ENCODE peak calls at places on chromosomes 5 and 9, in five cellular contexts. One of them, this sample, is unnamed.

GRCh38 chr9:123450096-123450495 is 94.1 kb downstream of the CRB2 start:
- DNase-seq in breast epithelium: no peak
- DNase-seq in K562: peak
- DNase-seq in HCT116: no peak
- DNase-seq in psoas muscle: no peak
- DNase-seq in this sample: no peak

GRCh38 chr9:130297371-130297770 is 31.8 kb downstream of the HMCN2 start:
- DNase-seq in breast epithelium: no peak
- DNase-seq in K562: no peak
- DNase-seq in HCT116: no peak
- DNase-seq in psoas muscle: peak
- DNase-seq in this sample: no peak

GRCh38 chr9:108684288-108685025 is 171.3 kb downstream of the ACTL7B start:
- DNase-seq in breast epithelium: no peak
- DNase-seq in K562: no peak
- DNase-seq in HCT116: no peak
- DNase-seq in psoas muscle: no peak
- DNase-seq in this sample: no peak

GRCh38 chr9:111118256-111118950 is 80.1 kb upstream of the LPAR1 start:
- DNase-seq in breast epithelium: no peak
- DNase-seq in K562: no peak
- DNase-seq in HCT116: no peak
- DNase-seq in psoas muscle: no peak
- DNase-seq in this sample: no peak

GRCh38 chr5:123033157-123033671 is 3.3 kb downstream of the PPIC start:
- DNase-seq in breast epithelium: no peak
- DNase-seq in K562: no peak
- DNase-seq in HCT116: no peak
- DNase-seq in psoas muscle: no peak
- DNase-seq in this sample: no peak

GRCh38 chr9:92122792-92123191 is 7.6 kb upstream of the SPTLC1 start:
- DNase-seq in breast epithelium: no peak
- DNase-seq in K562: no peak
- DNase-seq in HCT116: no peak
- DNase-seq in psoas muscle: no peak
- DNase-seq in this sample: no peak

GRCh38 chr9:8784813-8785212 is 985.2 kb upstream of the DMAC1 start:
- DNase-seq in breast epithelium: no peak
- DNase-seq in K562: no peak
- DNase-seq in HCT116: no peak
- DNase-seq in psoas muscle: no peak
- DNase-seq in this sample: no peak

GRCh38 chr5:39209924-39210323 is 9.4 kb downstream of the FYB1 start:
- DNase-seq in breast epithelium: no peak
- DNase-seq in K562: no peak
- DNase-seq in HCT116: no peak
- DNase-seq in psoas muscle: peak
- DNase-seq in this sample: no peak

GRCh38 chr5:112412370-112412769 is 6.7 kb downstream of the EPB41L4A start:
- DNase-seq in breast epithelium: no peak
- DNase-seq in K562: no peak
- DNase-seq in HCT116: no peak
- DNase-seq in psoas muscle: no peak
- DNase-seq in this sample: no peak

GRCh38 chr9:99162759-99163364 is 57.9 kb downstream of the TGFBR1 start:
- DNase-seq in breast epithelium: no peak
- DNase-seq in K562: no peak
- DNase-seq in HCT116: peak
- DNase-seq in psoas muscle: no peak
- DNase-seq in this sample: peak

GRCh38 chr5:140346348-140347221 is at the start of gene HBEGF:
- DNase-seq in breast epithelium: peak
- DNase-seq in K562: peak
- DNase-seq in HCT116: peak
- DNase-seq in psoas muscle: peak
- DNase-seq in this sample: no peak

GRCh38 chr5:29039994-29040393 is 2001.6 kb upstream of the CDH9 start:
- DNase-seq in breast epithelium: no peak
- DNase-seq in K562: no peak
- DNase-seq in HCT116: no peak
- DNase-seq in psoas muscle: no peak
- DNase-seq in this sample: no peak

GRCh38 chr5:29042152-29042551 is 2003.8 kb upstream of the CDH9 start:
- DNase-seq in breast epithelium: no peak
- DNase-seq in K562: no peak
- DNase-seq in HCT116: no peak
- DNase-seq in psoas muscle: no peak
- DNase-seq in this sample: no peak

GRCh38 chr5:29037716-29038115 is 1999.3 kb upstream of the CDH9 start:
- DNase-seq in breast epithelium: no peak
- DNase-seq in K562: no peak
- DNase-seq in HCT116: no peak
- DNase-seq in psoas muscle: no peak
- DNase-seq in this sample: no peak

GRCh38 chr5:29040404-29040803 is 2002.0 kb upstream of the CDH9 start:
- DNase-seq in breast epithelium: no peak
- DNase-seq in K562: no peak
- DNase-seq in HCT116: no peak
- DNase-seq in psoas muscle: no peak
- DNase-seq in this sample: no peak
- TF ChIP-seq CTCF in breast epithelium: no peak
- TF ChIP-seq CTCF in K562: no peak
- TF ChIP-seq CTCF in HCT116: no peak
- TF ChIP-seq CTCF in psoas muscle: no peak
- TF ChIP-seq CTCF in this sample: no peak

DNA sequence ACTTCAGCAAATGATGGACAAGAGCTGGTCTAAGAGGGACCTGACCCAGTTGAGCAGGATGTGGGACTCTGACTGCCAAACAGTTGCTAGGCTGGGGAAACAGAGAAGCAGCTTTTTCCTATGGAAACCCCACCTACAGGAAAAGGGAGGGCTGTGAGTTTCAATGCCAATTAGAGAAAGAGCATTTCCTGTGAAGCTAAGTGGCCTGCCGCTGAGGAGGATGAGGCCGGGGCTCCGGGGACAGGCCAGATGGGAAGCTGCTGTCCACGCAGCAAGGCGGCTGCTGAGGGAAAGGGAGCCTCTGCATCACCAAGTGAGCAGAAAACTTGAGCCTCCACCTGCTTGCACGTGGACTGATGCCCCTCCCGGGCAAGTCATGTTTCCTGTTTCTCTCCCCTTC is at the start of gene PCDH12:
- DNase-seq in breast epithelium: no peak
- DNase-seq in K562: no peak
- DNase-seq in HCT116: no peak
- DNase-seq in psoas muscle: peak
- DNase-seq in this sample: no peak
- H3K4me3 ChIP-seq in breast epithelium: no peak
- H3K4me3 ChIP-seq in K562: no peak
- H3K4me3 ChIP-seq in HCT116: no peak
- H3K4me3 ChIP-seq in psoas muscle: peak
- H3K4me3 ChIP-seq in this sample: no peak

DNA sequence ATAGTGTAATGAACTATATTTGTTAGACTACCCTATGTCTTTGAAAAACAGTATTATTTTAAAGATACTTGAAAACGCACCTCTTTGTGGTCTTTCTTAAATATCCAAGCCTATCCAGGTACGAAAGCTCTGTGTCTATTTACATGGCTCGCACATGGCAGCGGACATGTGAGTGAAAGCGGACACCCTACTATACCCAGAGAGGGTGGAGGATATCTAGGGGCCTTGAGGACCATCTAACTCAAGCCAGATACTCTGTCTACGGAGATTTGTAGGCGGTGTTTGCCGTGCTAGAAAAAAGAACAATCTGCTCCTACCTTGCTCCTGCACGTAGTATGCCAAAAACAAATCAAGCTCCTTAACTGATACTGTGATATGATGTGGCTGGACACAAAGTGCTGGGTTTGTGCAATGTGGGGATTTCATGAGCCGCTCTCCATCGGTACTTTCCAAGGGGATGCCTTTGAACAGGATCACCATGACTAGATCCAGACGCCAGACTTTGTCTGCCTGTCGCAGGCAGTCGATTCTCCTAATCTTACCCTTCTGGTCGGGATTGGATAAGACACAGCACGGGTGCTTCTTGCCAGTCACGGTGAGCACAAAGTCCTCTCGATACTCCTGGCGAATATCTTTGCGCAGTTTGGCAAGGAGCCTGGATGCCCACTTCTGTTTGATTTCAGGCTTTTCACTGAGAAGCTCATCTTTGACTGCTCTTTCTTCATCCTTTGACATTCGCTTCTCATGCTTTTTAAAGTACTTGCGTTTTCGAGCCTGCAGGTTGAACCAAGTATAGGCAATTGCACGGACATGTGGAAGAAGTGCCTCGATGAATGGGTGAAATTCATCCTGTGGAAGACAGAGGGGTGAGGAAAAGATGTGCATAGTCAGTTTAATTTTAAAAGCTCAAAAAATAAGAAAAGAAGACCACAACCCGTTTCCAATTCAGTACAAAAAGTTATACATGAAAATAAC is 7.0 kb downstream of the NFIB start:
- DNase-seq in breast epithelium: no peak
- DNase-seq in K562: no peak
- DNase-seq in HCT116: no peak
- DNase-seq in psoas muscle: peak
- DNase-seq in this sample: no peak
- TF ChIP-seq CTCF in breast epithelium: no peak
- TF ChIP-seq CTCF in K562: no peak
- TF ChIP-seq CTCF in HCT116: no peak
- TF ChIP-seq CTCF in psoas muscle: peak
- TF ChIP-seq CTCF in this sample: no peak

GRCh38 chr9:5557606-5558587 is 47.6 kb downstream of the PDCD1LG2 start:
- DNase-seq in breast epithelium: no peak
- DNase-seq in K562: no peak
- DNase-seq in HCT116: no peak
- DNase-seq in psoas muscle: no peak
- DNase-seq in this sample: no peak
- H3K4me3 ChIP-seq in breast epithelium: no peak
- H3K4me3 ChIP-seq in K562: no peak
- H3K4me3 ChIP-seq in HCT116: no peak
- H3K4me3 ChIP-seq in psoas muscle: no peak
- H3K4me3 ChIP-seq in this sample: no peak

DNA sequence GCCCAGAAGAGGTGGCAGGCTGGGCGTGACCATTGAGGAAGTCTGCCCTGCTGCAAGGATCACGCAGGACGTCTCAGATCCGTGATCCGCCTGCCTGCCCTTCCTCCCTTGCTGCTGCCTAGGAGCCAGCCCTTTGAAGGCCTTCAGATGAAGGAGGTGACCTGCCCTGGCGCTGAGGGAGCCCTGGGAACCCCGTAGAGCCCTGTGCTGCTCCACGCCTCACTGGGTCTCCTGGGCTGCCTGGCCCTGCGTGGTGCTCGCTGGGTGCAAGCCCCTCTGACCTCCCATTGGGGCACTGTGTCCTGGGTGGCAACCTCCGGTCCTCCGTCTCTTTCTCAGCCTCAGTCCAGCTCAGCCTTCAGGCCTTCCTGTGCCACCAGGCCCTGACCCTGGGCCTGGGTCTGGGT is 295.3 kb upstream of the IRX4 start:
- DNase-seq in breast epithelium: no peak
- DNase-seq in K562: no peak
- DNase-seq in HCT116: no peak
- DNase-seq in psoas muscle: no peak
- DNase-seq in this sample: no peak
- TF ChIP-seq CTCF in breast epithelium: no peak
- TF ChIP-seq CTCF in K562: no peak
- TF ChIP-seq CTCF in HCT116: no peak
- TF ChIP-seq CTCF in psoas muscle: no peak
- TF ChIP-seq CTCF in this sample: no peak

DNA sequence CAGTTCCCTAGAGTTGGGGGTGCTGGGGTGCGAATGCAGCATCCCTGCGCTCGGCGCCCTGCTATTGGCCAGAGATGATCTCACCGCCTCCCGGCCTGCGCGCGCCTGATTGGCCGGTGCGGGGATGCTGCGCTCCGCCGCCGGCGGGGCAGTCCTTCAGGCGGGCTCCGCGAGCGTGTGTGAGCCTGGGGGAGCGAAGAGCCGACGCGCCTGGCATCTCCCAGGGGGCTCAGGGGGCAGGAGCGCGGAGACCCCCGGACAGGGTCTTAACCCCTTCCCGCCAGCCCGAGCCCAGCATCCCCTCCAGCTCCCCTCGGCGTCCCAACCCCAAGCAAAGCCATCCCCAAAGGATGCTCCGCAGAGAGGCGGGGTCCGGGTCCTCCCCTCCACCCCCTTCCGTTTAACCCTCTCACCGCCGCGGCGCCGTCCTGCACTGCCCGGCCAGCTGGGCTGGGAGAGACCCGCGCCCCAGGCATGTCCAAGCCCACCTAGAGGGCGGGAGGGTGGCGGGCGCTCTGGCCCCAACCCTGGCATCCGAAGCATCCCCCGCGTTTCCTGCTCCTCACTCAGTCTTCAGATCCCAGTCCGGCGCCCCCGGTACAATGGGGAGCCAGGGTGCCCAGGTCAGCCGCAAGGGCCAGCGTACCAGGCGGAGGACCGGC is 19.1 kb upstream of the TOR2A start:
- DNase-seq in breast epithelium: no peak
- DNase-seq in K562: peak
- DNase-seq in HCT116: no peak
- DNase-seq in psoas muscle: no peak
- DNase-seq in this sample: no peak
- H3K4me3 ChIP-seq in breast epithelium: no peak
- H3K4me3 ChIP-seq in K562: no peak
- H3K4me3 ChIP-seq in HCT116: no peak
- H3K4me3 ChIP-seq in psoas muscle: peak
- H3K4me3 ChIP-seq in this sample: no peak

DNA sequence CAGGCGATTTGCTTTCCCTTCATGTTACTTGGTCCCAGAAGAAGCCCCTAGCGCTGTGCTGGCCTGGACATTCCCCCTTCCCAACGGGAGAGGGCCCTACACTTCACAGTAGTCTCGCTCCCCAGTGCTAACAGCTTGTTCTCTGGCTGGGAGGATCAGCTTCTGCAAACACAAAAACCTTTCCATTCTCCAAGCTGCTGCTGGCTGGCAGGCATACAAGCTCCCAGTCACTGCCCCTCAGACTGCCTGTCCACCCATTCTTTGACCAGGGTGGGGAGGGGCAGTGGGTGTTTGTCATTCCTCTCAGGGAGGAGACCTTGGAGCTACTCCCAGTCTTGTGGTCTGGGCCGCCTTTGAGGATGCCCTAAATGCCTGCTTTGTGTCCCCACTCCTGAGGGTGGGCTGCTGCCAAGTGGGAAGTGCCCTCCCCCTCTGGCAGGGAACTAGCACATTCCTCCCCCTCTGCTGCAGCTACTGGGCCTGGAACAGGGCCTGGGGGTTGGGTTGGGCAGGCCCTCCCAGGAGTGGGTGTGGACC is 20.8 kb downstream of the ENHO start:
- DNase-seq in breast epithelium: peak
- DNase-seq in K562: no peak
- DNase-seq in HCT116: no peak
- DNase-seq in psoas muscle: no peak
- DNase-seq in this sample: no peak
- TF ChIP-seq CTCF in breast epithelium: no peak
- TF ChIP-seq CTCF in K562: peak
- TF ChIP-seq CTCF in HCT116: no peak
- TF ChIP-seq CTCF in psoas muscle: no peak
- TF ChIP-seq CTCF in this sample: no peak